ENCODE peak calls at places on chromosomes 16 and 17, in four cellular contexts. One of them, this sample, is unnamed.

GRCh38 chr16:69396187-69397061 is 10.6 kb upstream of the TERF2 start:
- DNase-seq in IMR-90: peak; percentile 96
- DNase-seq in neural progenitor cell: peak; percentile 92
- DNase-seq in PC-9: peak; percentile 96
- DNase-seq in this sample: peak; percentile 85

GRCh38 chr17:3573246-3574100 is 15.9 kb upstream of the TRPV3 start:
- DNase-seq in neural progenitor cell: no peak
- DNase-seq in IMR-90: no peak
- DNase-seq in PC-9: no peak
- DNase-seq in this sample: peak; percentile 87

GRCh38 chr17:4733073-4733531 is 1.9 kb downstream of the MED11 start:
- DNase-seq in PC-9: no peak
- DNase-seq in IMR-90: no peak
- DNase-seq in neural progenitor cell: no peak
- DNase-seq in this sample: peak; percentile 54

GRCh38 chr17:44038604-44039007 is 23.8 kb upstream of the TMEM101 start:
- DNase-seq in PC-9: no peak
- DNase-seq in IMR-90: no peak
- DNase-seq in neural progenitor cell: no peak
- DNase-seq in this sample: no peak

GRCh38 chr16:66318505-66318904 is 48.0 kb upstream of the CDH5 start:
- DNase-seq in PC-9: no peak
- DNase-seq in neural progenitor cell: no peak
- DNase-seq in IMR-90: no peak
- DNase-seq in this sample: no peak

GRCh38 chr16:58454856-58455255 is 45.1 kb upstream of the NDRG4 start:
- DNase-seq in IMR-90: no peak
- DNase-seq in PC-9: no peak
- DNase-seq in neural progenitor cell: no peak
- DNase-seq in this sample: no peak

GRCh38 chr17:42918902-42919521 is 18.4 kb downstream of the G6PC1 start:
- DNase-seq in neural progenitor cell: no peak
- DNase-seq in PC-9: no peak
- DNase-seq in IMR-90: no peak
- DNase-seq in this sample: no peak

GRCh38 chr17:80773243-80773991 is 218.2 kb upstream of the CHMP6 start:
- DNase-seq in PC-9: no peak
- DNase-seq in neural progenitor cell: peak; percentile 57
- DNase-seq in IMR-90: peak; percentile 80
- DNase-seq in this sample: peak; percentile 76

GRCh38 chr17:5023588-5024147 is 11.6 kb downstream of the SLC52A1 start:
- DNase-seq in neural progenitor cell: no peak
- DNase-seq in IMR-90: no peak
- DNase-seq in PC-9: no peak
- DNase-seq in this sample: no peak

GRCh38 chr17:10041916-10042588 is 137.0 kb upstream of the RCVRN start:
- DNase-seq in neural progenitor cell: no peak
- DNase-seq in IMR-90: no peak
- DNase-seq in PC-9: no peak
- DNase-seq in this sample: no peak

GRCh38 chr17:10041287-10041612 is 136.2 kb upstream of the RCVRN start:
- DNase-seq in PC-9: no peak
- DNase-seq in neural progenitor cell: no peak
- DNase-seq in IMR-90: no peak
- DNase-seq in this sample: no peak

GRCh38 chr17:10046259-10046658 is 141.2 kb upstream of the RCVRN start:
- DNase-seq in neural progenitor cell: no peak
- DNase-seq in PC-9: no peak
- DNase-seq in IMR-90: no peak
- DNase-seq in this sample: no peak

GRCh38 chr17:10046786-10047609 is 141.9 kb upstream of the RCVRN start:
- DNase-seq in IMR-90: no peak
- DNase-seq in neural progenitor cell: no peak
- DNase-seq in PC-9: no peak
- DNase-seq in this sample: no peak

GRCh38 chr17:10042589-10043244 is 137.6 kb upstream of the RCVRN start:
- DNase-seq in PC-9: no peak
- DNase-seq in neural progenitor cell: no peak
- DNase-seq in IMR-90: no peak
- DNase-seq in this sample: no peak
- H3K4me3 ChIP-seq in PC-9: no peak overlapping the region
- H3K4me3 ChIP-seq in neural progenitor cell: no peak overlapping the region
- H3K4me3 ChIP-seq in IMR-90: no peak overlapping the region
- H3K4me3 ChIP-seq in this sample: no peak overlapping the region

GRCh38 chr17:76371656-76372628 is 12.5 kb upstream of the SPHK1 start:
- DNase-seq in IMR-90: peak; percentile 100
- DNase-seq in neural progenitor cell: no peak
- DNase-seq in PC-9: no peak
- DNase-seq in this sample: no peak

GRCh38 chr17:76370261-76370993 is 14.0 kb upstream of the SPHK1 start:
- DNase-seq in IMR-90: peak; percentile 98
- DNase-seq in neural progenitor cell: no peak
- DNase-seq in PC-9: peak; percentile 66
- DNase-seq in this sample: peak; percentile 52

GRCh38 chr17:76368545-76368944 is 14.8 kb upstream of the PRPSAP1 start:
- DNase-seq in PC-9: no peak
- DNase-seq in IMR-90: peak; percentile 65
- DNase-seq in neural progenitor cell: no peak
- DNase-seq in this sample: no peak

GRCh38 chr17:76367647-76368046 is 13.9 kb upstream of the PRPSAP1 start:
- DNase-seq in neural progenitor cell: no peak
- DNase-seq in PC-9: no peak
- DNase-seq in IMR-90: no peak
- DNase-seq in this sample: no peak

GRCh38 chr17:76369804-76370203 is 14.6 kb upstream of the SPHK1 start:
- DNase-seq in IMR-90: no peak
- DNase-seq in neural progenitor cell: no peak
- DNase-seq in PC-9: no peak
- DNase-seq in this sample: no peak
- H3K4me2 ChIP-seq in IMR-90: no peak overlapping the region
- H3K4me2 ChIP-seq in neural progenitor cell: no peak overlapping the region
- H3K4me2 ChIP-seq in PC-9: no peak overlapping the region
- H3K4me2 ChIP-seq in this sample: no peak overlapping the region

GRCh38 chr16:60792437-60792836 is 1243.8 kb downstream of the CDH8 start:
- DNase-seq in IMR-90: no peak
- DNase-seq in neural progenitor cell: no peak
- DNase-seq in PC-9: no peak
- DNase-seq in this sample: no peak
- H3K9me3 ChIP-seq in IMR-90: peaks cover 6% of the 10 kb centered on the region
- H3K9me3 ChIP-seq in neural progenitor cell: no peaks in the 10 kb centered on the region
- H3K9me3 ChIP-seq in PC-9: no peaks in the 10 kb centered on the region
- H3K9me3 ChIP-seq in this sample: no peaks in the 10 kb centered on the region

DNA sequence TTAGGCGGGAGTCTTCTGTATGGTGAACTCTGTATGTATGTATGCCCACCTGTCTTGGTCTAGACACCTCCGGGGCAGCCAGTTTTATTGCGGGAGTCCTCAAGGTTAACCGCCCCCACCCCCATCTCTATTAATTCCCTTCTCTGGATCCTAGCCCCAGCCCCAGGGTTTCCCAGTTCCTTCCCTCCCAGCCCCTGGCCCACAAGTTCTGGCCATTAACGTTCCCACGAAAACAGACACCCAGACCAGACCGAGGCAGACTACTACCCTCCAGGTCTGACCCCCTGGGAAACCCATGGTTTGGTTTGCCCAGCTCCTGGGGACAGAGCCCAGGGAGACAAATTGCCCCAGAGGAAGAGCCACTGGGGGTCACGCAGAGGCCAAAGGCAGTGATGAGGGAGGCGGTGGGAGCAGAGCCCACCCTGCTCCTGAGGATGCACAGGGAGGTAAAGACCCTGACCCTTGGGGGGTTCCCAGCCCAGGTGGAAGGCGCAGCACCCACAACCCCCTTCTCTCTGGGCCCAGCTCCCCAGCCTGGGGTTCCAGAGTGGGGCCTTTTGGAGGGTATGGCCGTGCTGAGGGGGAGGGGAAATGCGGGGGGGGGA is 8.5 kb downstream of the TBKBP1 start:
- DNase-seq in neural progenitor cell: no peak
- DNase-seq in IMR-90: no peak
- DNase-seq in PC-9: no peak
- DNase-seq in this sample: no peak
- H3K4me3 ChIP-seq in neural progenitor cell: no peak overlapping the region
- H3K4me3 ChIP-seq in IMR-90: no peak overlapping the region
- H3K4me3 ChIP-seq in PC-9: no peak overlapping the region
- H3K4me3 ChIP-seq in this sample: no peak overlapping the region

GRCh38 chr16:1707193-1707790 is 1.3 kb downstream of the MAPK8IP3 start:
- DNase-seq in IMR-90: peak; percentile 40
- DNase-seq in PC-9: no peak
- DNase-seq in neural progenitor cell: peak; percentile 48
- DNase-seq in this sample: peak; percentile 44
- H3K4me2 ChIP-seq in IMR-90: peak overlapping the region; percentile 99
- H3K4me2 ChIP-seq in PC-9: peak overlapping the region; percentile 90
- H3K4me2 ChIP-seq in neural progenitor cell: peak overlapping the region; percentile 98
- H3K4me2 ChIP-seq in this sample: peak overlapping the region; percentile 90

This sample was measured in OCI-LY7.